ENCODE peak calls at places on chromosome 14, in five cellular contexts. G, Z, O, Q and X are unnamed samples.

GRCh38 chr14:81219821-81220487 is 805 bp downstream of the GTF2A1 start:
- DNase-seq in G (peak), Z (no peak), O (peak), Q (peak), X (no peak)

GRCh38 chr14:77099425-77100167 is 1.5 kb downstream of the CIPC start:
- DNase-seq in G (no peak), Z (peak), O (no peak), Q (no peak), X (no peak)

GRCh38 chr14:101497910-101498860 is 63.1 kb upstream of the DIO3 start:
- DNase-seq in G (no peak), Z (no peak), O (no peak), Q (no peak), X (no peak)

GRCh38 chr14:102076793-102077759 is 9.8 kb downstream of the HSP90AA1 start:
- DNase-seq in G (no peak), Z (no peak), O (no peak), Q (no peak), X (no peak)

GRCh38 chr14:59407246-59407615 is 57.9 kb downstream of the GPR135 start:
- DNase-seq in G (no peak), Z (peak), O (no peak), Q (no peak), X (no peak)

GRCh38 chr14:89058707-89059106 is 234.3 kb downstream of the TTC8 start:
- DNase-seq in G (no peak), Z (no peak), O (no peak), Q (no peak), X (no peak)

GRCh38 chr14:34356267-34356660 is 105.8 kb downstream of the SPTSSA start:
- DNase-seq in G (no peak), Z (peak), O (no peak), Q (no peak), X (no peak)

GRCh38 chr14:89384023-89384422 is 33.0 kb downstream of the FOXN3 start:
- DNase-seq in G (no peak), Z (no peak), O (no peak), Q (no peak), X (peak)

GRCh38 chr14:68877993-68878575 is 85.2 kb upstream of the ZFP36L1 start:
- DNase-seq in G (no peak), Z (no peak), O (peak), Q (no peak), X (no peak)

GRCh38 chr14:56552615-56553014 is 27.0 kb upstream of the TMEM260 start:
- DNase-seq in G (no peak), Z (no peak), O (no peak), Q (peak), X (no peak)

GRCh38 chr14:65387171-65387570 is 25.4 kb upstream of the FUT8 start:
- DNase-seq in G (no peak), Z (no peak), O (no peak), Q (no peak), X (no peak)

GRCh38 chr14:34981743-34982420 is 910 bp upstream of the SRP54 start:
- DNase-seq in G (peak), Z (no peak), O (peak), Q (peak), X (no peak)

GRCh38 chr14:26394114-26394855 is 203.5 kb downstream of the NOVA1 start:
- DNase-seq in G (no peak), Z (no peak), O (no peak), Q (no peak), X (no peak)

GRCh38 chr14:91098591-91098990 is 15.3 kb upstream of the DGLUCY start:
- DNase-seq in G (no peak), Z (peak), O (no peak), Q (no peak), X (no peak)

GRCh38 chr14:69287096-69287991 is 27.4 kb downstream of the GALNT16 start:
- DNase-seq in G (no peak), Z (no peak), O (peak), Q (peak), X (no peak)

GRCh38 chr14:70096866-70097265 is 91.9 kb downstream of the SLC8A3 start:
- DNase-seq in G (no peak), Z (no peak), O (no peak), Q (peak), X (no peak)

GRCh38 chr14:26719514-26719913 is 121.7 kb upstream of the NOVA1 start:
- DNase-seq in G (no peak), Z (no peak), O (no peak), Q (no peak), X (no peak)

GRCh38 chr14:101584049-101584859 is 23.0 kb downstream of the DIO3 start:
- DNase-seq in G (no peak), Z (no peak), O (no peak), Q (no peak), X (no peak)

GRCh38 chr14:74401504-74402241 is 24.3 kb downstream of the SYNDIG1L start:
- DNase-seq in G (peak), Z (no peak), O (peak), Q (peak), X (peak)

GRCh38 chr14:46048127-46048526 is 603.5 kb downstream of the RPL10L start:
- DNase-seq in G (no peak), Z (peak), O (no peak), Q (peak), X (no peak)

GRCh38 chr14:90850487-90850886 is 34.3 kb upstream of the TTC7B start:
- DNase-seq in G (no peak), Z (peak), O (no peak), Q (no peak), X (no peak)

GRCh38 chr14:60250318-60251035 is 1.5 kb downstream of the PPM1A start:
- DNase-seq in G (no peak), Z (peak), O (no peak), Q (peak), X (no peak)

GRCh38 chr14:69882086-69882864 is 3.1 kb downstream of the SMOC1 start:
- DNase-seq in G (no peak), Z (no peak), O (no peak), Q (peak), X (no peak)

GRCh38 chr14:29242755-29243340 is 476.3 kb downstream of the FOXG1 start:
- DNase-seq in G (no peak), Z (no peak), O (no peak), Q (no peak), X (no peak)

GRCh38 chr14:99715266-99716000 is 31.3 kb downstream of the CYP46A1 start:
- DNase-seq in G (no peak), Z (no peak), O (no peak), Q (no peak), X (no peak)

DNA sequence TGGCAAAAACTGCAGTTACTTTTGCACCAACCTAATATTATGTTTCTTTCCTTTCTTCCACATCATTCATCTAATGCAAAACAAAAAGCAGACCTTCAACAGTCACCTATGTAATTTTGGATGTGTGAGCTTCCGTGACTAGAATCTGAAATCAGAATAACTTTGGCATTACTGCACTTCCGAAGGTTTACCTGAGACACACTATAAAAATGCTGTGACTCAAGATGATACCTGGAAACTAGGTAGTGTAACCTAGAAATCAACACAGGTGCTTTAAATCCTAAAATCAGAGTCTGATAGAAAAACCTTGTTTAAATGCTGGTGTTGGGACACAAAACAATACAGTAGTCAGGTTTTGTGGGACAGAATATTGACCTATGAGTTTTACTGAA is 2.2 kb downstream of the BTBD7 start:
- DNase-seq in G (no peak), Z (peak), O (no peak), Q (no peak), X (no peak)
- H3K4me3 ChIP-seq in G (peak), Z (no peak), O (no peak), Q (no peak), X (peak)

GRCh38 chr14:44971459-44971858 is 9.5 kb downstream of the TOGARAM1 start:
- DNase-seq in G (no peak), Z (no peak), O (no peak), Q (no peak), X (no peak)

GRCh38 chr14:44970907-44971306 is 8.9 kb downstream of the TOGARAM1 start:
- DNase-seq in G (no peak), Z (no peak), O (no peak), Q (no peak), X (no peak)

GRCh38 chr14:44963775-44964380 is 1.9 kb downstream of the TOGARAM1 start:
- DNase-seq in G (no peak), Z (peak), O (peak), Q (no peak), X (no peak)

GRCh38 chr14:44962573-44963528 is 861 bp downstream of the TOGARAM1 start:
- DNase-seq in G (peak), Z (peak), O (peak), Q (peak), X (no peak)

GRCh38 chr14:44966601-44967336 is 4.8 kb downstream of the TOGARAM1 start:
- DNase-seq in G (no peak), Z (no peak), O (no peak), Q (no peak), X (no peak)
- H3K4me3 ChIP-seq in G (no peak), Z (peak), O (no peak), Q (no peak), X (peak)

GRCh38 chr14:104881369-104881979 is 16.4 kb downstream of the CEP170B start:
- DNase-seq in G (no peak), Z (no peak), O (no peak), Q (peak), X (no peak)

GRCh38 chr14:104882325-104882973 is 17.4 kb downstream of the CEP170B start:
- DNase-seq in G (peak), Z (peak), O (no peak), Q (peak), X (no peak)

GRCh38 chr14:104879983-104880565 is 15.0 kb downstream of the CEP170B start:
- DNase-seq in G (no peak), Z (no peak), O (no peak), Q (no peak), X (no peak)

GRCh38 chr14:104879201-104879982 is 14.3 kb downstream of the CEP170B start:
- DNase-seq in G (no peak), Z (no peak), O (no peak), Q (peak), X (no peak)

GRCh38 chr14:104880584-104881210 is 15.6 kb downstream of the CEP170B start:
- DNase-seq in G (no peak), Z (no peak), O (no peak), Q (no peak), X (no peak)
- H3K4me3 ChIP-seq in G (no peak), Z (no peak), O (no peak), Q (no peak), X (no peak)

DNA sequence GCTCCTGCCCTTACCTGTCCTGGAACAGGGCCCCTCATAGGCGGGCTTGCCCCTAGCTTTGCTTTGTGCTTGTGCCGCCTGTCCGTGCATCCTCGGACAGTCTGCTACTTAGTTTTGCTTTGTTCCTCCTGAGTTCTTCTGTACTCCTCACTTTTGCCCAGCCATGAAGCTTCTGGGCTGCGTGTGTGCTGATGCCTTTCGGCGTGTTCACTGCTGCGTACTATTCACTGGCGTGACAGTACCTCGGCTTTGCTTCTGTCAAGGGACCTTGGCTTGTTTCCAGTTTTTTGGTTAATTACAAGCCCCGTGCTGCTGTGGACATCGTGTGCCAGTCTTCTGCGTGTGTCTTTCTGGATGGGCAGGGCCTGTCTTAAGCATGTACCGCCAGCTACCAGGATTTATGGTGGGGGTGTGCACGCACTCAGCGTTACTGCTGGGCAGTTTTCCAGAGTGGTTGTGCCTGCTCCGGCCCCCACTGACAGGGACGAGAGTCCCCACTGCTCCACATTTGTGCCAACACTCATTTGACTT is 2.5 kb downstream of the PACS2 start:
- DNase-seq in G (no peak), Z (no peak), O (peak), Q (no peak), X (no peak)
- H3K4me3 ChIP-seq in G (no peak), Z (no peak), O (no peak), Q (no peak), X (no peak)

DNA sequence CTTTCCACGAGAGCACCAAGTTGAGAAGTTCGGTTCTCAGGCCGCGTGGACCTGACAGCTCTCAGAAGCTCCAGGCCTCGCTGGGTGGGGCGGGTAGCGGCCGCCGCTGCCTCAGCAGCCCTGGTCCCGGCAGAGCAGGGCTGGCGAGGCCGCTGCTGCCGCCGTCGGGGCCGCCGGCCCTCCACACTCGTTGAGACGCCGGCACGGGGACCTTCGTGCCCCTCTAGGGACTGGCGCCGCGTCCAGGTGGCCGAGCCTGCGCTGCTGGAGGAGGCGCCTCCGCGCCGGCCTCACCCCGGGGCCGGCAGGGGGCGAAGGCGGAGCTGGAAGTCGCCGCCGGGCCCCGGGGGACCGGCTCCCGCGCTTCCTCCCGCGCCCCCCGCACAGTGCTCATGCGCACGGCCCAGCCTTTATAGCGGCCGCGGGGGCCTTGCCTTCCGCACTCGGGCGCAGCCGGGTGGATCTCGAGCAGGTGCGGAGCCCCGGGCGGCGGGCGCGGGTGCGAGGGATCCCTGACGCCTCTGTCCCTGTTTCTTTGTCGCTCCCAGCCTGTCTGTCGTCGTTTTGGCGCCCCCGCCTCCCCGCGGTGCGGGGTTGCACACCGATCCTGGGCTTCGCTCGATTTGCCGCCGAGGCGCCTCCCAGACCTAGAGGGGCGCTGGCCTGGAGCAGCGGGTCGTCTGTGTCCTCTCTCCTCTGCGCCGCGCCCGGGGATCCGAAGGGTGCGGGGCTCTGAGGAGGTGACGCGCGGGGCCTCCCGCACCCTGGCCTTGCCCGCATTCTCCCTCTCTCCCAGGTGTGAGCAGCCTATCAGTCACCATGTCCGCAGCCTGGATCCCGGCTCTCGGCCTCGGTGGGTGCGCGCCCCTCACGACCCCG is at the start of gene COCH:
- DNase-seq in G (peak), Z (no peak), O (no peak), Q (peak), X (no peak)
- H3K4me3 ChIP-seq in G (peak), Z (peak), O (peak), Q (peak), X (peak)

GRCh38 chr14:50000215-50001145 is 107.6 kb downstream of the ARF6 start:
- DNase-seq in G (peak), Z (peak), O (peak), Q (peak), X (peak)

GRCh38 chr14:50001146-50001998 is 108.5 kb downstream of the ARF6 start:
- DNase-seq in G (peak), Z (peak), O (no peak), Q (peak), X (peak)

GRCh38 chr14:50002926-50003212 is 110.0 kb downstream of the ARF6 start:
- DNase-seq in G (no peak), Z (no peak), O (no peak), Q (no peak), X (no peak)

GRCh38 chr14:50003213-50004021 is 110.5 kb downstream of the ARF6 start:
- DNase-seq in G (peak), Z (peak), O (peak), Q (peak), X (peak)

DNA sequence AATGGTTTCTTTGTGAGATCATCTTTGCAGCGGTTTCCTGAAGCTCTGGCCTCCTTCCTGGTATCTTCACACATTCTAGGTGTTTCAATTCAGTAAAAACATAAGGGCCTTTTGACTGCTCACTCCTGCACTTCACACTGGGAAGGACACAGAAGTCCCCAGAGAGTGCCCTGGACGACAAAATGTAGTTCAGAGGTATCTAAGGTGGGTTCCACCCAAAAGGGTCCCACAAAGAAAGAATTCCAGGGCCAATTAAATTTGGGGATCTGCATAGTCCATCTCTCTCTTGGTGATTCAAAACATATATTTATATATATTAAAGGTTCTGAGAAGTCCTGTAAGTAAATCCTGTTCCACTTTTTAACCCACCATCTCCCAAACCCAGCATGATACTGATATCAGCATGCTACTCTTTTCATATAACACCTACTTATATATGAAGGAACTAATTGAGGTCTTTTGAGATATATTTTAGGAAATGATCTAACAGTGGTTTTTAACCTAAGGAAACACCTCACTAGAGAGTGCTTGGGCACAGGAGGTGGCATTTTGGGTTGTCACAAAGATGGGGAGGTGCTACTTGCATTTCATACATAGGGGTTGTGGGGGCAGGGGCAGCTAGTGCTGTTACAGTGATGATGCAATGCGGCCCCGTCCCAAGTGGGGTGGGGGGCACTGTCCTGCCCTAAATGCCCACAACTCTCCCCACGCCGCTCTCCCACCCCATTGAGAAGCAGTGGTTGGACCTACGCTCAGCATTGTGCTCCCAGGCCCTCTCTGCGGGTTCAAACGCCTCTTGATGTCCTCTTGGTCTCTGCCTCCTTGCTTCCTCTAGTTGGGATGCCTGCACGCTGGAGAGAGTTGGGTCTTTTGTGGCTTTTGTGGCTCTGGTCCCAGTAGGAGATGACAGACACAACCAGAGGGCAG is 109.4 kb downstream of the ARF6 start:
- DNase-seq in G (peak), Z (peak), O (no peak), Q (no peak), X (peak)
- H3K4me3 ChIP-seq in G (peak), Z (no peak), O (no peak), Q (no peak), X (peak)

GRCh38 chr14:62322216-62322615 is 560.0 kb downstream of the SNAPC1 start:
- DNase-seq in G (no peak), Z (no peak), O (no peak), Q (no peak), X (no peak)
- H3K4me3 ChIP-seq in G (no peak), Z (no peak), O (no peak), Q (no peak), X (no peak)

DNA sequence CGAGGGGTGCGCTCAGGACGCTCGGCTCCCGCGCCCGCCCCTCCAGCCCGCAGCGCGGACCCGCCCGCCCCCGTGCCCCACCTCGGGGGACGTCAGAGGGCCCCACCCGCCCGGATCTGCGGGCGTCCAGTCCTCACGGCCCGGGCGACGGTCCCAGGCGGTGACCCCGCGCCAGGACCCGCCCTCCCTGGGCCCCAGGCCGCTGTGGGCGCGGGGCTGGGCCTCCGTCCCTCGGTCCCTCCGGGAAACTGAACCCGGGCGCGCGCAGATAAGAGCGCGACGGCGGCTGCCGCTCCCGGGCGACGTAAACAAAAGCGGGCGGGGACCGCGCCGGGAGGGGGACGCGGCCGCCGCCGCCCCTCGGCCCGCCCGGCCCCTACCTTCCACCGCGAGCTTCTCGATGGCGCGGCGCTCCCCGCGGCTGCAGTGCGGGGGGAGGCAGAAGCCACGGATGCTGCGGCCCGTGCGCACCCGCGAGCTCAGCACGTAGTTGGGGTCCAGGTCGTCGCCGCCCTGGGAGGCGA is 1.1 kb downstream of the CKB start:
- DNase-seq in G (no peak), Z (no peak), O (no peak), Q (no peak), X (no peak)
- H3K4me3 ChIP-seq in G (peak), Z (peak), O (no peak), Q (peak), X (peak)